ENCODE peak calls at places on chromosomes 11 and 22, in six cellular contexts. W is heart left ventricle, M is neural progenitor cell, G is AG10803, V is tibial artery, C is ovary. S is an unnamed sample.

GRCh38 chr22:31526275-31526674 is 29.9 kb downstream of the SFI1 start:
- DNase-seq in C (no peak), M (no peak), W (no peak), G (no peak), V (no peak), S (no peak)

GRCh38 chr11:117478126-117478856 is 150.6 kb downstream of the CEP164 start:
- DNase-seq in M (no peak), W (no peak), V (no peak), G (no peak), C (no peak), S (no peak)

GRCh38 chr11:121717296-121717695 is 264.5 kb upstream of the SORL1-AS1 start:
- DNase-seq in M (no peak), C (no peak), V (no peak), G (peak), W (no peak), S (no peak)

GRCh38 chr22:32281092-32281491 is 25.9 kb upstream of the SLC5A4 start:
- DNase-seq in M (no peak), G (peak), V (no peak), W (no peak), C (no peak), S (peak)

GRCh38 chr11:1749787-1750351 is 526 bp downstream of the IFITM10 start:
- DNase-seq in C (no peak), W (no peak), M (no peak), V (peak), G (peak), S (peak)

GRCh38 chr11:125170406-125171031 is 6.0 kb downstream of the PKNOX2 start:
- DNase-seq in G (no peak), M (peak), C (peak), W (peak), V (peak), S (peak)

GRCh38 chr11:1271927-1272326 is 37.5 kb downstream of the TOLLIP start:
- DNase-seq in C (no peak), G (no peak), M (no peak), V (no peak), W (no peak), S (no peak)

GRCh38 chr11:31340903-31341572 is 28.5 kb downstream of the DCDC1 start:
- DNase-seq in W (no peak), G (peak), M (peak), C (no peak), V (no peak), S (peak)

GRCh38 chr22:48236261-48236660 is 1473.8 kb downstream of the TBC1D22A start:
- DNase-seq in C (no peak), V (no peak), W (no peak), G (no peak), M (no peak), S (no peak)

GRCh38 chr11:26283852-26284421 is 48.0 kb upstream of the ANO3 start:
- DNase-seq in M (no peak), V (no peak), C (no peak), W (no peak), G (no peak), S (no peak)

GRCh38 chr22:18983120-18983651 is 47.1 kb upstream of the PRODH start:
- DNase-seq in G (no peak), V (no peak), W (no peak), C (no peak), M (no peak), S (no peak)

DNA sequence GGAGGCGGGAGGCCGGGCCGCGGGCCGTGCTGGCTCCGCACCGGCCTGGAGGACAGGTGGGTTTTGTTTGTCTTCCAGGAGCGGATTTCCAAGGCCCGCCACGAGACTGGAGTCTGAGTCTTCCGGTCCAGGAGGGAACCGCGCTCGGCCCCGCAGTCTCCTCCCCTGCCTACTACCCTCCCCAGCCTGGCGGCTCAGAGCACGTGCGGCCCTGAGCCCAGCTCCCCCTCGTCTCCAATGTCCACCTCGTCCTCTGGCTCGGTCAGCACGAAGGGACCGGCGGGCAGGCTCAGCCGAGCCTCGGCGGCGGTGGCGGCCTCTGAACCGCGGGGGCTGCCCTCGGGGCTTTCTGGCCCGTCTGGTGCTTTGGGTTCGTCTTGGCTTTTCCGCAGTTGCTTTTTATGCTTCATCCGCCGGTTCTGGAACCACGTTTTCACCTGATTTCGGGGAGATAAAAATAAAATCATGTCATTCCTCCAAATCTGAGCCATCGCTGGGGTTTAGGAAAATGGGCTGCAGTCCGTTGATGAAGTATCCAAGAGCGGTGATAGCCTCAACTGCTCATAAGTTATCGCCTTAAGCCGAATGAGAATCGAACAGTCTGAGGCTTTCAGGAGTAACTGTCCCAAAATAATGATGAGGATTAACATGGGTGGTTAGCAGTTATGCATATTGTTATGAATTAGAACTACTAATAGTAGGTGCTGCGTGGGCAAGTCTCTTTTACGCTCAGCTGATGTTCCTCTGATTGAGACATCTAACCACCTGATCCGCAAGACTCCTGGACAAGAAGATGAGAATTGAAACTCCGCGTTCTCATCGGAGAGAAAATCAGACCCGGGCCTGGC is 4.0 kb downstream of the BSX start:
- DNase-seq in V (no peak), G (no peak), M (peak), C (no peak), W (no peak), S (no peak)
- H3K4me3 ChIP-seq in V (no peak), G (no peak), M (peak), C (no peak), W (no peak), S (no peak)

GRCh38 chr22:37865510-37865909 is 16.3 kb downstream of the EIF3L start:
- DNase-seq in G (no peak), M (no peak), V (no peak), C (no peak), W (no peak), S (no peak)

DNA sequence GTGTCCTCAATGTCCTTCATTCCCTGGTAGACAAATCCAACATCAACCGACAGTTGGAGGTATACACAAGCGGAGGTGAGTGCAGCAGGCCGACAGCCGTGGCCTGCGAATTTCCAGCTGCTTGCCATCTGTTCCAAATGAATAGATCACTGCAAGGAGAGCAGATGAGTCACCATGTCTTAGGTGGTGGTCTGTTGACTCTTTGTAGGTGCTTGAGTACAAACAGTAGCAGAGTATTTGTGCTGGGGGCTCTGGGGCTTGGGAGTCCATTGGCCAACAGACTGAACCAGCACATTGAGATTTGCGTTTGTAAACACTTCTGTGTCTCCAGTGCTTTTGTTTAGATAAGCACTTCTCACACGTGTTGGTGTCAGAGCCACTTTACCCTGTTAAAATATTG is 21.1 kb downstream of the EIF3L start:
- DNase-seq in C (no peak), G (peak), W (no peak), M (no peak), V (no peak), S (peak)
- H3K4me3 ChIP-seq in C (no peak), G (no peak), W (no peak), M (no peak), V (no peak), S (no peak)

GRCh38 chr11:15764329-15764728 is 592.0 kb downstream of the SOX6 start:
- DNase-seq in V (no peak), C (no peak), M (no peak), W (no peak), G (no peak), S (no peak)

GRCh38 chr11:15768321-15768720 is 588.0 kb downstream of the SOX6 start:
- DNase-seq in C (no peak), G (no peak), V (no peak), M (no peak), W (no peak), S (no peak)

GRCh38 chr11:15761235-15761634 is 595.1 kb downstream of the SOX6 start:
- DNase-seq in W (no peak), M (no peak), V (no peak), G (no peak), C (no peak), S (no peak)

GRCh38 chr11:15765530-15765929 is 590.8 kb downstream of the SOX6 start:
- DNase-seq in M (no peak), V (no peak), C (no peak), G (no peak), W (no peak), S (no peak)

DNA sequence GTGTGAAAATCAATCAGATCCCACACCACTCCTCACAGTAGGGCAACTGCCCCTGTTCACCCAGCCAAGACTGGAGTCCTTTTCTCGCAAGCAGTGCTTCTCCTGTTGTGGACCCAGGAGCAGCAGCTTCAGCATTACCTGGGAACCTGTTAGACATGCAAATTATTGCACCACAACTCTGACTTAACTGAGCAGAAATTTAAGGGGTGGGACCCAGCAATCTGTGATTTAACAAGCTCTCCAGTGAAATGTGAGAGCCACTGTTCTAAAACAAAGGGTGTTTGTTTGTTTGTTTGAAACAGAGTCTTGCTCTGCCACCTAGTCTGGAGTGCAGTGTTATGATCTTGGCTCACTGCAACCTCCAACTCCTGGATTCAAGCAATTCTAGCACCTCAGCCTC is 591.4 kb downstream of the SOX6 start:
- DNase-seq in W (no peak), M (no peak), G (no peak), C (no peak), V (no peak), S (no peak)
- H3K4me3 ChIP-seq in W (no peak), M (no peak), G (no peak), C (no peak), V (no peak), S (no peak)

DNA sequence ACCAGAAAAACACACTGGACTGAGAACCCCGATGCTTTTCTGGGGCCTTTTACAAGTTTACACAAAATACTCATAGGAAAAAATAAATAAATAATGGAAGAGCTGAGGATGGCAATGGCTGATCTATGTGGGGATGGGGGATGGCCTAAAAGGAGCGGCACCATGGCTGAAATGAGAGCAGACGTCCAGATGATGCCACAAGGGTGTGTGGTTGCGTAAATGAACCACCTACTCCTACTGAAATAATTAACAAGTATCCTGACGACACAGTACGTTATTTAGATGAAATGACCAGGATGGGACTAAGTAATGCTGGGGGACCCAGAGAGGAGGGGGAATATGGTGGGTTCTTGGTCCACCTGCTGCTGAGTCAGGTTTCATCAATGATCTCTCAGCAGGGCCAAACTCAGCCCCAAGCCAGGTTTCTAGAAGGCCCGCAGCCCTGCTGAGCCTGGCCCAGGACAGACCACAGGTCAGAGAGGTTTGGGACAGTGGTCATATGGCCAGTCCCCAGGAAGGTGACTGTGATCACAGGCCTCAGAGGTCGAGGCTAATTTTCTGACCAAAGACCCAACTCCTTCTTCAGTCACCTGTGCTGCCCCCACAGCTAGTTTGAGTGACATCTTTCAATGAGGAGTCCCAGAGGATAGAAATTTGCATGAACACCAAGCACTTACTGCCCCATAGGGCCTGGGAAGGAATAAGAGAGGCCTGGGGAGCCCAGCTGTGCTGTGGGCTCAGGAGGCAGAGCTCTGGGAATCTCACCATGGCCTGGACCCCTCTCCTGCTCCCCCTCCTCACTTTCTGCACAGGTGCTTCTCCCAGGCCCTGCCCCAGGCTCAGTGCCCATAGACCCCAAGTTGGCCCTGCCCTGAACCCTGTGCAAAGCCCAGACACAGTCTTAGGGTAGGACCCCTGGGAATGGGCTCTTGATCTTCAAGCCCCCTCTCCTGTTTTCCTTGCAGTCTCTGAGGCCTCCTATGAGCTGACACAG is 76.3 kb upstream of the IGLL5 start:
- DNase-seq in V (no peak), G (no peak), M (no peak), W (no peak), C (no peak), S (no peak)
- H3K4me3 ChIP-seq in V (no peak), G (no peak), M (no peak), W (no peak), C (no peak), S (no peak)

DNA sequence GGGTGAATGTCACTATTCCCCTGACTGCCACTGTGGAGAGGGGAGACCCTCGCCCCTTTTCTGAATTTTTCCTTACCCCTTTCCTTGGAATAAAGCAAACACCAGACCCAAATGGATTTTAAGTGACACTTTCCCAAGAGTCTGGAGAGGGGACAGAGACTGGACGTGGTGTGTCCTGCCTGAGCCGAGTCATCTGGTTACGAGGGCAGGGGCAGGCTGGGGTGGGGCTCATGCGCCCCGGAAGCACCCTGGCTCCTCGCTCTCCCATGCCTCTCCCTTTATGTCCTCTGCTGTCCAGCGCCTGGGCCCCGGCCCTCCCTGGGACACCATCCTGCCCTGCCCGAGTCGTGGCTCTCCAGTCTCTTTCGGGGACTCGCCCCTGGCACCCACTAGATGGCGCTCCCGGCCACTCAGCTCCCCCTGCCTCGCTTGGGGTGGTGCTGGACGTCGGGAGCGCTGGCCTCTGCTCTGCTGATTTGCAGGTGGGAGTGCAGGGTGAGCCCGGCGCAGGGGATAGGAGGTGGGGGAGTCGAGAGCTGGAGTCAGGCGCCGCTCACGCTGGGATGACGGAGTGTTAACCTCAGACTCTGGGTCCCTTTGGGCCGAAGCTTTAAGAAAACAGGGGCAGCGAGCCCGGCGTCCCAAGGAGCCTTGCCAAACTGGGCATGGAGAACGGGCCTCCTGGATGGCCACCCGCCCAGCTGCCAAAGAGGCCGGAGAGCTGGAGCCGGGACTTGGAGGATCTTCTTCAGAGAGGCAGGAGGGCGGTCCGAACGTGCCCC is 89.8 kb downstream of the RPS6KA4 start:
- DNase-seq in V (peak), C (peak), W (peak), G (peak), M (peak), S (peak)
- H3K4me3 ChIP-seq in V (peak), C (peak), W (peak), G (peak), M (peak), S (no peak)

GRCh38 chr11:95922099-95922498 is 1.8 kb downstream of the MTMR2 start:
- DNase-seq in G (no peak), M (no peak), V (no peak), C (no peak), W (no peak), S (no peak)
- H3K4me3 ChIP-seq in G (no peak), M (peak), V (peak), C (no peak), W (no peak), S (peak)

GRCh38 chr11:9004310-9004945 is 627 bp upstream of the NRIP3 start:
- DNase-seq in G (no peak), W (peak), C (peak), M (peak), V (no peak), S (no peak)
- H3K4me3 ChIP-seq in G (peak), W (peak), C (peak), M (peak), V (peak), S (peak)

S was measured in astrocyte.